ENCODE peak calls at places on chromosomes 4 and X, in four cellular contexts. I is thyroid gland, E is sigmoid colon, Q is spleen. R is an unnamed sample.

GRCh38 chr4:93710101-93710846 is 118.3 kb upstream of the ATOH1 start:
- DNase-seq in E (no peak), I (peak), Q (no peak), R (no peak)

GRCh38 chrX:151870603-151871002 is 42.1 kb upstream of the MAGEA4 start:
- DNase-seq in Q (no peak), I (no peak), E (no peak), R (no peak)

GRCh38 chr4:47933798-47934197 is 19.4 kb upstream of the NFXL1 start:
- DNase-seq in E (no peak), Q (no peak), I (no peak), R (no peak)

GRCh38 chrX:134480061-134480460 is 20.1 kb downstream of the HPRT1 start:
- DNase-seq in Q (no peak), E (no peak), I (no peak), R (no peak)

GRCh38 chr4:146018247-146018646 is 79.6 kb upstream of the ZNF827 start:
- DNase-seq in Q (no peak), E (no peak), I (no peak), R (no peak)

GRCh38 chr4:91826186-91826585 is 477.6 kb upstream of the GRID2 start:
- DNase-seq in Q (no peak), I (no peak), E (no peak), R (no peak)

GRCh38 chr4:113476800-113477199 is 284.7 kb downstream of the CAMK2D start:
- DNase-seq in Q (no peak), E (no peak), I (no peak), R (no peak)

GRCh38 chr4:150540959-150541360 is 41.0 kb upstream of the MAB21L2 start:
- DNase-seq in E (no peak), Q (no peak), I (no peak), R (no peak)

GRCh38 chrX:133297284-133297683 is 79.1 kb upstream of the TFDP3 start:
- DNase-seq in Q (no peak), E (no peak), I (no peak), R (no peak)

GRCh38 chr4:76325072-76325471 is 18.5 kb downstream of the STBD1 start:
- DNase-seq in E (no peak), I (no peak), Q (no peak), R (no peak)

GRCh38 chr4:116811730-116812129 is 273.6 kb downstream of the TRAM1L1 start:
- DNase-seq in Q (peak), I (no peak), E (no peak), R (no peak)

GRCh38 chr4:1010522-1011021 is 854 bp upstream of the FGFRL1 start:
- DNase-seq in E (peak), I (peak), Q (peak), R (no peak)

GRCh38 chr4:2651546-2651945 is 104.6 kb downstream of the TNIP2 start:
- DNase-seq in E (no peak), Q (no peak), I (no peak), R (no peak)

GRCh38 chrX:131763674-131764073 is 219.8 kb downstream of the OR13H1 start:
- DNase-seq in Q (peak), I (no peak), E (peak), R (no peak)

GRCh38 chrX:10990418-10990817 is 120.7 kb upstream of the HCCS start:
- DNase-seq in Q (no peak), I (no peak), E (no peak), R (no peak)

GRCh38 chr4:80097395-80098177 is 24.6 kb upstream of the ANTXR2 start:
- DNase-seq in Q (no peak), I (peak), E (peak), R (no peak)

GRCh38 chr4:139191373-139191772 is 14.4 kb upstream of the ELF2 start:
- DNase-seq in Q (no peak), E (no peak), I (no peak), R (no peak)

GRCh38 chrX:134737061-134737460 is 78.8 kb upstream of the PLAC1 start:
- DNase-seq in Q (no peak), E (peak), I (no peak), R (no peak)

GRCh38 chrX:39112143-39112542 is 310.9 kb downstream of the MID1IP1 start:
- DNase-seq in E (no peak), Q (no peak), I (no peak), R (no peak)

GRCh38 chr4:169229571-169230028 is 41.2 kb downstream of the SH3RF1 start:
- DNase-seq in Q (no peak), E (no peak), I (no peak), R (peak)

GRCh38 chrX:154355094-154355775 is 19.2 kb downstream of the FLNA start:
- DNase-seq in I (peak), Q (no peak), E (no peak), R (no peak)
- TF ChIP-seq POLR2A in I (no peak), Q (no peak), E (no peak), R (no peak)

DNA sequence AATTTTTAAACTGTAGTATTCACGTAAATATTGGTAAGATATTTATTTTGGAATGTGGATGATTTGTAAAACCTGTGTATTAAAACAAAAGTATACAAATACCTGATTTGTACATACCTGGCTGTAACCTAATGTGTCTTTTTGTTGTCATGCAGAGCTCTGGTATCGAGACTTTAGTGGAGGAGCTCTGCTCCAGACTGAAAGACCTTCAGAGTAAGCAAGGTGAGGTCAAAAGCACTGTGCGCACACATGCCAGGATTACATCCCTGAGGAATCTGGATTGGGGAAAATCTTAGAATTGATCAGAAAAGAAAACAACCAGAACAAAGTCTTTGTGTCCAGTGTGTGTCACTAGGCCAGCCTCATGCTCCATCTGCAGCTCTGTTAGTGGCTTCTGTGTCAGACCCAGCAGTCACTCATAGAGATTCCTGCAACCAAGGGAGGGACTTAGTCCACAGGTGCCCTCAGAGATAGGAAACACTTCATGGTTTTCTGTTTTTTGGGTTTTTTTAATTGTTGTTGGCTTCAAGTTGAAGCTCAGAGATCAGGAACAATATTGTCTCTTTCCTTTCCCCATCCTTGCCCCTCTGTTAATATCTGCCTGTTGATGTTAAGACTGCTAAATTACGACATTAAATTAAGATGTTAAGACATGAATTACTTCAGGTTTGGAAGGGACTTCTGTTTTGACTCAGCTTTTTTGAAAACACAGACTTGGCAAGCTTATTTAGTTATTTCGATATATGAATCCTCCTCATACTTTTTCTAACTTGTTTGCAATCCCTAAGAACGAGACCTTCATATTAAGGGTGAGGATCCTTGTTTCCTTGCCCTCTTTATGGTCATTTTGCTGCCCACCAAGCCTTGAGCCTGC is 52.4 kb upstream of the TBC1D14 start:
- DNase-seq in Q (no peak), I (no peak), E (no peak), R (no peak)
- H3K27ac ChIP-seq in Q (no peak), I (no peak), E (no peak), R (peak)

GRCh38 chrX:40154229-40154852 is 56.6 kb upstream of the BCOR start:
- DNase-seq in I (peak), Q (no peak), E (peak), R (no peak)

GRCh38 chrX:40152706-40153334 is 55.1 kb upstream of the BCOR start:
- DNase-seq in Q (peak), I (peak), E (peak), R (no peak)

GRCh38 chrX:40154853-40155616 is 57.3 kb upstream of the BCOR start:
- DNase-seq in Q (peak), I (peak), E (peak), R (peak)

GRCh38 chrX:40152173-40152705 is 54.5 kb upstream of the BCOR start:
- DNase-seq in Q (peak), E (peak), I (peak), R (no peak)

GRCh38 chrX:40153335-40154221 is 55.8 kb upstream of the BCOR start:
- DNase-seq in E (peak), Q (peak), I (peak), R (no peak)
- TF ChIP-seq POLR2A in E (no peak), Q (no peak), I (no peak), R (no peak)

GRCh38 chr4:115529126-115529525 is 415.7 kb upstream of the NDST4 start:
- DNase-seq in I (no peak), E (no peak), Q (no peak), R (no peak)
- H3K27ac ChIP-seq in I (no peak), E (no peak), Q (no peak), R (no peak)

DNA sequence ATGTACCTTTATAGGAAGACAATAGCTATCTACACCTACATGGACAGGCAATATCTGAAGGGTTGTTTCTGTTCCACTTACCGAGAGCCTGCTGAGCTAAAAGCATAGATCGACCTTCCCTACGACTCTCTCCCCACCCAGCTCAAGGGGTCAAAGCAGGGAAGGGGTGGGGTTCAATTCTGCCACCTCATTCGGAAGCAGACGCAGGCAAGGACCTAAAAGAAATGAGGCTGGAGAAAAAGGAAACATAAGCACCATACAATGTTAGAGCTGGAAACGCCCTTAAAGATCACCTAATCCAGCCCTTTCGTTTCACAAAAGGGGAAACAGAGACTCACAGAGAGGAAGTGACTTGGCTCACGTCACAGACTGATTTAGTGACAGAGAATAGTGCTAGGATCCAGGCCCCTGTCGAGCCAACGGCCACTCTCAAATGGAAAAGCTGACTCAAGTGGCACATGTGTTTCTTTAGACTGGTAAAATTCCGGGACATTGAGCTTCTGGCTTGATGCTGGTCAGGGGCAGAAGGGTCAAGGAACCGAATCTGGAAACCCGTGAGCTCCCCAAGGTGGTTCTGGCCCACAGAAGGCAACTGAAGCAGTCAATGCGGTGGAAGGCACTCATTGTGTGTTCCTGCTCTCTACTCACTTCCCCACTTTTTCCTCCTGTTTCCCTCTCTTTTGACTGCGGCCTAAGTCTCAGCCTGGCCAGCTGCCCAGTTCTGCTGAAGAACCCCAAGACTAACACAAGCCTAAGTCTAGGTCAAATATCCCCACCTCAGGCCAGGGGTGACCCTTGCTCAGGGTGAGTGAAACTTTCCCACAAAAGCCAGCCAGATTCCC is 7.5 kb downstream of the SEPTIN6 start:
- DNase-seq in E (peak), Q (no peak), I (peak), R (no peak)
- TF ChIP-seq POLR2A in E (no peak), Q (no peak), I (no peak), R (no peak)

DNA sequence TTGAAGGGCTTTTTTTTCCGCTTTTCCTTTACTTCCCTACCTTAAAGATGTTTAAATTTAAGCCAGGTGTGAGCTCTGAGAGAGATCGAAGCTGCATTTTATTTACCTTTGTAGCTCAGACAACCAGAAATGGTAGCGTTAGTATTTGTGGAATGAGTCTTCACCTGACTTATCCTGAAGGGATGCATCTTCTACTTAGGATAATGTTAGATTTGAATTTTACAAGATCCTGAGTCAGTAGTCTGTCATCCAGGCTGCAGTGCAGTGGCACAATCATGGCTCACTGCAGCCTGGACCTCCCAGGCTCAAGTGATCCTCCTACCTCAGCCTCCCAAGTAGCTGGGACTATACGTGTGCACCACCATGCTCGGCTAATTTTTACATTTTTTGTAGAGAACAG is 26.2 kb downstream of the TMSB4X start:
- DNase-seq in I (no peak), E (no peak), Q (no peak), R (no peak)
- H3K27ac ChIP-seq in I (peak), E (no peak), Q (peak), R (no peak)

DNA sequence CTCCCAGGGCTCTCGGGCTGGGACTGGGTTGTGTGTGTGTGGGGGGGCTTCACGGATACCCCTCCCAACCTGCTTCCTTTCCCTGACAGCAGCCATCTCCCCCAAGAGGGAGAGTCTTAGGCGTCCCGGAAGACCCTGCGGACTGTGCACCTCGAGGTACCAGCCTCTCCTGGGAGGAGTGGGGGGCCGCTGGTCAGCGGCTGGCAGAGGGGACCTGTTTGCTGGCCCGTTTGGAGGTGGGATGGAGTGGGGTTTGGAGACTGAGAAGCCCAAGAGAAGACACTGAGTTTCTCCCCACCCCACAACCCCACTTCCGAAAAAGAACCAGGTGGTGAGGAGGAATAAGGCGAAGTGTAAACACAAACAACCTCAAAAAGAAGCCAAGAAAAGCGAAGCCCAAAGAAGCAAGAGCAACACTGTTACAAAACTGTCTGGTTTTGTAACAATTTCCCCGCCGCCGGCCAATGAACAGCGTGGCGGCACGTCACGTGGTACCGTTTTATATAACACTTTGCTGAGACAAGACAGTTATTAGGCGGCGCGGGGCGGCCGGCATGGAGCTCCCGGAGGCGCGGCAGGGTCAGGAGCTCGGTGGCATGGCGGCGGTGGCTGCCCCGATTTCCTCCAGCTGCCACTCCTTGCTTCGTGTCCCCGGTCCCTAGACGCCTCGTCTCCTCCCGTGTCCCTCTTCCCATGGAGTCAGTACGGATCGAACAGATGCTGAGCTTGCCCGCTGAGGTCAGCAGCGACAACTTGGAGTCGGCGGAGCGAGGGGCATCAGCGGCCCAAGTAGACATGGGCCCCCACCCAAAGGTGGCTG is at the start of gene LONRF3:
- DNase-seq in Q (peak), I (peak), E (peak), R (peak)
- TF ChIP-seq POLR2A in Q (no peak), I (peak), E (peak), R (peak)

GRCh38 chr4:38902221-38902620 is 34.6 kb downstream of the FAM114A1 start:
- DNase-seq in I (no peak), Q (no peak), E (no peak), R (no peak)

GRCh38 chr4:38902695-38903094 is 35.1 kb downstream of the FAM114A1 start:
- DNase-seq in E (no peak), Q (no peak), I (no peak), R (no peak)

GRCh38 chr4:38905657-38906398 is 38.2 kb downstream of the FAM114A1 start:
- DNase-seq in Q (no peak), E (no peak), I (no peak), R (no peak)

GRCh38 chr4:38909015-38909414 is 41.4 kb downstream of the FAM114A1 start:
- DNase-seq in E (no peak), I (no peak), Q (no peak), R (no peak)

GRCh38 chr4:38904090-38904666 is 36.6 kb downstream of the FAM114A1 start:
- DNase-seq in E (no peak), I (no peak), Q (no peak), R (no peak)
- H3K27ac ChIP-seq in E (peak), I (no peak), Q (no peak), R (no peak)

DNA sequence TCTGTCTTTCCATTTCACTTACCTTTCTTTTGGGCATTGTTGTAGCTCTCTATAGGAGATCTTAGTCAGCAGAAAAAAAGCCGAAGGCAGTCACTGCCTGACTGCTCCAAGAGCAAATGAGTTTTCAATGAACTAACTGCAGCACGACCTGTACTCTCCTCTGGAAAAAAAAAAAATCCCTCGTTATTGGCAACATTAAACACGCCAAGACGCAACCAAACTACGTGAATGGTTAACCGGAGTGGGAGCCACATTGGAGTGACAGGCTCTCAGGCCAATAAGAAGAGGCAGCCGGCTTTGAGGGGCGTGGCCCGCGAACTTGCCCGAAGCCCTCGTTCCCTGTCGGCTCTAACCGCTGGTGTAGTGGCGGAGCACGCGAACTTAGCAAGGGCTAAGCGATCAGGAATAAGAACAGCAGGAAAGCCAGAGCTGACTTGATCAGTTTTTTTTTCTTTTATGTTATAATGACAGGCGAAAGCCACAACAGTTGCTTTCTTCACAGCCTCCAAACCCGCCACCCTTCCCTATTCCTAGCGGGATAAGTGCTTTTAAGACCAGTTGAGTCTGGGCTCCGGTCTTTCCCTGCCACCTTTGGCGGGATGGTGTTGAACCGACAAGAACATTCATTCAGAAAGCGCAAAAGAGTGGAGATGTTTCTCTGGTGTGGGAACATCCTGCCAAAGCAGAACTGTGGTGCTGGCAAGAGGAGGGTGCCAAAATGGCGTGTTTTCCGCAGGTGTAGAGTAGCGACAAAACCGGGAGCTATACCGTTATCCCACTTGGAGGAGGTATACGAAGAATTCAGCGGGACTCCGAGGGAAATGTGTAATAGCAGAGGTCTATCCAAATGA is 80.0 kb downstream of the HMGN5 start:
- DNase-seq in Q (peak), I (peak), E (peak), R (peak)
- TF ChIP-seq POLR2A in Q (no peak), I (no peak), E (no peak), R (no peak)

DNA sequence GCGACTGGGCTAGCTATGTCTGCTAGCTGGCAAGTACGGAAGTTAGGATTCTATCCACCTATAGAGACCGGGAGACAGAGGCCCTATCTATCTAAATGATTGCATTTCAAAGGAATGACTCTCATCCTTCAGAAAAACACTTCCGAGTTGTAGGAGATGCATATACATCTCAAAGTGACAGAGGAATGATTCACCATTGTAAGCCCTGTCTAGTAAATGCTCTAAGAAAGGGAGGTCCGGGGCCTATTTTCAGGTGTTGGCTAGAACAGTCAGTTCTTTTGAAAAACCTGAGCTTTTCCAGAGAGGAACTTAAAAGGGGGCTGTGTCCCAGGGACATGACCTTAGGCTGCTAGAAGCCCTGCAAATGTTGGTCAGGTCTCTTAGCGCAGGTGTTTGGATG is 262.9 kb upstream of the IL1RAPL1 start:
- DNase-seq in E (no peak), I (no peak), Q (no peak), R (no peak)
- H3K27ac ChIP-seq in E (no peak), I (no peak), Q (no peak), R (no peak)